ENCODE peak calls at places on chromosomes 1 and 21, in eight cellular contexts. N is OCI-LY7, U is colonic mucosa, M is endothelial cell of umbilical vein, Z is fibroblast of pulmonary artery, D is stomach, X is H1, T is fibroblast of lung. Q is an unnamed sample.

GRCh38 chr1:11169202-11169601 is 20.0 kb upstream of the ANGPTL7 start:
- DNase-seq in D (no peak), X (no peak), T (no peak), N (no peak), Z (no peak), U (no peak), M (no peak), Q (no peak)

GRCh38 chr1:97489834-97490233 is 431.0 kb downstream of the DPYD start:
- DNase-seq in T (peak), Z (peak), X (no peak), D (no peak), U (no peak), N (no peak), M (peak), Q (no peak)

GRCh38 chr1:92504751-92505692 is 18.3 kb upstream of the GFI1 start:
- DNase-seq in T (no peak), Z (no peak), N (no peak), M (no peak), D (no peak), X (no peak), U (no peak), Q (peak)

GRCh38 chr1:153339802-153340201 is 8.8 kb downstream of the PGLYRP4 start:
- DNase-seq in N (no peak), T (no peak), U (no peak), M (no peak), X (no peak), Z (no peak), D (no peak), Q (no peak)

GRCh38 chr1:10764296-10764798 is 32.1 kb downstream of the CASZ1 start:
- DNase-seq in N (no peak), Z (no peak), X (no peak), M (no peak), D (no peak), U (no peak), T (no peak), Q (no peak)

GRCh38 chr1:23837905-23838304 is 12.7 kb upstream of the HMGCL start:
- DNase-seq in X (no peak), D (no peak), Z (no peak), U (no peak), N (peak), M (no peak), T (no peak), Q (no peak)

GRCh38 chr1:8396083-8396911 is 78.4 kb downstream of the SLC45A1 start:
- DNase-seq in Z (peak), U (no peak), T (peak), D (no peak), X (no peak), N (no peak), M (peak), Q (no peak)

GRCh38 chr21:36887983-36888382 is 78.5 kb downstream of the HLCS start:
- DNase-seq in U (no peak), Z (no peak), D (no peak), N (no peak), X (no peak), M (no peak), T (peak), Q (no peak)

GRCh38 chr1:201537966-201538617 is 835 bp upstream of the NAV1 start:
- DNase-seq in M (peak), T (peak), X (no peak), U (no peak), D (no peak), Z (no peak), N (no peak), Q (no peak)

GRCh38 chr1:164630626-164631396 is 71.8 kb downstream of the PBX1 start:
- DNase-seq in D (no peak), M (no peak), U (no peak), X (no peak), T (peak), N (no peak), Z (no peak), Q (no peak)

GRCh38 chr1:41500781-41501518 is 16.5 kb upstream of the EDN2 start:
- DNase-seq in Z (no peak), M (no peak), D (no peak), X (no peak), N (no peak), T (peak), U (no peak), Q (no peak)

GRCh38 chr21:42859891-42860230 is 19.5 kb downstream of the WDR4 start:
- DNase-seq in U (no peak), X (no peak), M (no peak), D (no peak), T (no peak), N (no peak), Z (no peak), Q (no peak)

GRCh38 chr1:33032126-33032869 is 4.4 kb downstream of the AK2 start:
- DNase-seq in N (no peak), T (no peak), D (no peak), Z (no peak), X (no peak), U (no peak), M (no peak), Q (no peak)

GRCh38 chr1:202852163-202852904 is 36.6 kb downstream of the RABIF start:
- DNase-seq in U (peak), D (peak), M (peak), Z (peak), N (peak), T (peak), X (peak), Q (no peak)

GRCh38 chr1:39898648-39899603 is 2.8 kb downstream of the MYCL start:
- DNase-seq in D (peak), Z (peak), N (peak), X (no peak), U (peak), T (peak), M (peak), Q (peak)

GRCh38 chr1:42940851-42941639 is 17.6 kb downstream of the SLC2A1 start:
- DNase-seq in X (no peak), N (no peak), U (no peak), D (no peak), T (peak), Z (peak), M (peak), Q (no peak)

GRCh38 chr21:36661511-36662309 is 37.2 kb upstream of the SIM2 start:
- DNase-seq in X (no peak), M (peak), Z (peak), U (peak), N (no peak), D (peak), T (peak), Q (peak)

GRCh38 chr1:175376194-175376593 is 183.6 kb upstream of the KIAA0040 start:
- DNase-seq in T (no peak), U (no peak), Z (peak), N (peak), M (peak), D (no peak), X (no peak), Q (peak)

GRCh38 chr1:46535063-46535462 is 16.4 kb downstream of the KNCN start:
- DNase-seq in X (no peak), Z (no peak), D (peak), U (peak), N (peak), M (no peak), T (no peak), Q (peak)

GRCh38 chr1:92960395-92961130 is 699 bp downstream of the DIPK1A start:
- DNase-seq in D (peak), X (no peak), U (peak), Z (peak), T (peak), N (peak), M (peak), Q (peak)

GRCh38 chr1:231929311-231929710 is 302.7 kb downstream of the DISC1 start:
- DNase-seq in D (no peak), Z (peak), U (no peak), X (no peak), T (peak), N (no peak), M (peak), Q (no peak)

GRCh38 chr1:200929530-200930278 is 35.0 kb downstream of the INAVA start:
- DNase-seq in D (no peak), N (no peak), T (no peak), Z (no peak), U (peak), M (no peak), X (no peak), Q (no peak)

GRCh38 chr1:43036457-43036827 is 77.8 kb upstream of the SLC2A1 start:
- DNase-seq in U (no peak), M (no peak), D (no peak), N (no peak), Z (no peak), T (peak), X (no peak), Q (no peak)

GRCh38 chr1:233613252-233614172 is at the start of gene KCNK1:
- DNase-seq in Z (peak), T (peak), N (no peak), M (peak), U (peak), D (peak), X (peak), Q (no peak)

GRCh38 chr1:2031546-2032540 is 12.7 kb downstream of the GABRD start:
- DNase-seq in Z (no peak), M (no peak), U (no peak), T (no peak), D (no peak), X (no peak), N (no peak), Q (no peak)

GRCh38 chr1:53944469-53945182 is 873 bp downstream of the IFT25 start:
- DNase-seq in T (no peak), Z (peak), M (no peak), D (no peak), N (no peak), U (peak), X (no peak), Q (no peak)

GRCh38 chr1:53945183-53945432 is 391 bp downstream of the IFT25 start:
- DNase-seq in D (no peak), U (no peak), Z (no peak), X (no peak), T (no peak), M (no peak), N (no peak), Q (no peak)

GRCh38 chr1:53943490-53944043 is 1.9 kb downstream of the IFT25 start:
- DNase-seq in N (no peak), X (no peak), Z (no peak), M (no peak), U (no peak), D (no peak), T (no peak), Q (no peak)

GRCh38 chr1:53943090-53943489 is 2.4 kb downstream of the IFT25 start:
- DNase-seq in Z (no peak), X (no peak), D (no peak), U (no peak), T (no peak), N (no peak), M (no peak), Q (no peak)

DNA sequence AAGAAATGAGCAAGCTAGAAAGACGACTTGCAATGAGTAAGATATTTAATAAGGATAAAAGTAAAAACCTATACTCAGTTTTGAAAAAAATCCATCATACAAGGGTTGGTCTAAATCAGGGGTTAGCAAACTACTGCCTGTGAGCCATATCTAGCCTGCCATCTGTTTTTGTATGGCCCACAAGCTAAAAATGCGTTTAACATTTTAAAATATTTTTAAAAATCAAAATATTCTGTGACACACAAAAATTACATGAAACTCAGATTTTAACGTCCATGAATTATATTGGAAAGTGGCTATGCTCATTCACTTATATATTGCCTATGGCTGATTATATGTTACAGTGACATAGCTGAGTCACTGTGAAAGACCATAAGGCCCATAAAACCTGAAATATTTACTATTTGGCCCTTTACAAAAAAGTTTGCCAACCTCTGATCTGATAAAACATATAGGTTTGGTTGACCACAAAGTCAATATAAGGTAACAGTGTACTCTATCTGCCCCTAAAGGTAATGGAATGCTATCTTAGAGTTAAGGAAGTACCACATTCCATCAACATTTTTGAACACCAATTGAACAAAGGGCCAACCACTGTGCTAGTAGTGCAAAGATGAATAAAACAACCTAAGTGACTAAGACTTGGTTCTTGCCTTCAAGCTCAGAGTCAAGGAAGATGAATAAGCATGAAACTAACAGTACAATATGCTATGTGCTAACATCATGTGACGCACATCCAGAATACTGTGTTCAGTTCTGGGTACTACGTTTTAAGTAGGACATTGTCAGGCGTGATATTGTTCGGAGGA is 3.1 kb downstream of the IFT25 start:
- DNase-seq in U (no peak), D (no peak), N (no peak), X (no peak), M (no peak), T (no peak), Z (no peak), Q (peak)
- H3K4me3 ChIP-seq in U (no peak), D (no peak), N (no peak), X (no peak), M (no peak), T (no peak), Z (no peak), Q (no peak)

GRCh38 chr21:27569831-27570230 is 602.9 kb upstream of the ADAMTS5 start:
- DNase-seq in N (no peak), T (no peak), U (no peak), X (no peak), Z (peak), D (no peak), M (peak), Q (no peak)

GRCh38 chr21:27572681-27573080 is 605.8 kb upstream of the ADAMTS5 start:
- DNase-seq in D (no peak), T (peak), M (no peak), U (no peak), N (no peak), X (no peak), Z (peak), Q (no peak)

GRCh38 chr21:27571706-27572105 is 604.8 kb upstream of the ADAMTS5 start:
- DNase-seq in X (no peak), T (peak), D (no peak), Z (peak), M (no peak), U (no peak), N (no peak), Q (no peak)

GRCh38 chr21:27569091-27569490 is 602.2 kb upstream of the ADAMTS5 start:
- DNase-seq in T (peak), M (no peak), N (no peak), D (no peak), X (no peak), U (no peak), Z (no peak), Q (no peak)

GRCh38 chr21:27570306-27570868 is 603.5 kb upstream of the ADAMTS5 start:
- DNase-seq in T (peak), Z (peak), M (peak), X (no peak), U (no peak), N (no peak), D (peak), Q (no peak)
- TF ChIP-seq CTCF in T (no peak), Z (no peak), M (no peak), X (no peak), U (no peak), N (no peak), D (no peak), Q (no peak)

DNA sequence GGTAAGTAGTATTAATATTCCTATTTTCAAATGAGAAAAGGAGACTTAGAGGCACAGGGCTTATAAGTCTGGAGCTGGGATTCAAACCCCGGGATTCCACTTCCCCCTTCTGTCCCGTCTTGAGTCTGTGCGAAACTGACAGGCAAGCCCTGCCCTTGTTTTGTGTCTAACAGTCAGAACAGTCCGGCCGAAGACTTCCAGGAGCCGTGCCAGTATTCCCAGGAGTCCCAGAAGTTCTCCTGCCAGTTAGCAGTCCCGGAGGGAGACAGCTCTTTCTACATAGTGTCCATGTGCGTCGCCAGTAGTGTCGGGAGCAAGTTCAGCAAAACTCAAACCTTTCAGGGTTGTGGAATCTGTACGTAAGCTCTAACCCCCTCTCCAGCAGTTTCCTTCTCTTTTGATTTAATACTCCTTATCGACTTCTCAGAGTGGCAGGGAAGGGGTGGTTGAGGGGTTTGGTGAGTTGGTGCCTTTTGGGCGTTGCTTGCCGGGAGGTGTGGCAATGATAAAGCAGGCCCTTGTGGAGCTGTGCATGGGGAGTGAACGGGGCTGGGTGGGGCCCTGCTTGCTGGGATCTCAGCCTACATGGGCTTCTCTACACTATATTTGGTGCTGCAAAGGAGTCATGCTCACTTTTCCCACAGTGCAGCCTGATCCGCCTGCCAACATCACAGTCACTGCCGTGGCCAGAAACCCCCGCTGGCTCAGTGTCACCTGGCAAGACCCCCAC is 29.4 kb downstream of the IL6R start:
- DNase-seq in U (peak), D (peak), M (no peak), N (no peak), T (peak), Z (peak), X (no peak), Q (no peak)
- H3K4me3 ChIP-seq in U (no peak), D (peak), M (no peak), N (no peak), T (peak), Z (no peak), X (no peak), Q (no peak)

GRCh38 chr1:236388332-236388731 is 5.8 kb upstream of the EDARADD start:
- DNase-seq in T (no peak), N (no peak), X (no peak), U (no peak), D (no peak), M (no peak), Z (no peak), Q (no peak)
- TF ChIP-seq CTCF in T (no peak), N (no peak), X (no peak), U (no peak), D (no peak), M (no peak), Z (no peak), Q (no peak)

GRCh38 chr1:83761977-83762376 is 237.0 kb downstream of the TTLL7 start:
- DNase-seq in U (no peak), T (no peak), M (no peak), D (no peak), Z (no peak), N (peak), X (no peak), Q (no peak)
- H3K4me3 ChIP-seq in U (no peak), T (no peak), M (no peak), D (no peak), Z (no peak), N (peak), X (no peak), Q (no peak)

DNA sequence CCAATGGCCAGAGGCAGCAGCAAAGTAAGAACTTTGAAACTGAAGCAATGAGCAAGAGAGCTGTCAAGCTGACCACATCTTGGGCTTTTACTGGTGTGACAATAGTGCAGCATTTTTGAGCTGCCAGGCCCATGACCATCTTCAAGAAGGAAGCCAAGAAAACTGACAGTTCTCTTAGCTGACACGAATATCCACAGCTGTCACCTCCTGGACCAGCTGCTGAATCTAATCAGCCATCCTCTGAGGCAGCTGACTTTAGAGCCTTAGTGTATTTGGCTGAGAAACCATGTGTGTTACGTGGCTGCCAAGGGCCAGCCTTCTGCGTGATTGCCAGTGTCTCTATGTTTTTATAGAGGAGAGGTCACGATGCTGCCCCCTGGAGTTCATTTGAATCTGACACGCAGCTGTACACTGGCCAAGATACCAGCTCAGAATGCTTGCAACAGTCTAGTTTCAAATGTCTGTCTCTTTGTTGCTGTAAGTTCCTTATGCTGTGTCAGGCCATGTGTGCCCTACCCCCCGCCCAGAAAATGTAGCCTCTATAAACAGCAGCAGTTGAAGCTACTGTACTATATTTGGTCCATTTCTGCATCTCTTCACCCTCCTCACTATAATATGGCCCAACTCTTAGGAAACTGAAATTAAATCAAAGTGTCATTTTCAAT is 39.7 kb downstream of the PALMD start:
- DNase-seq in U (peak), D (peak), N (peak), X (peak), Z (peak), M (peak), T (peak), Q (peak)
- TF ChIP-seq CTCF in U (peak), D (no peak), N (peak), X (peak), Z (peak), M (peak), T (peak), Q (peak)

GRCh38 chr1:156493749-156494148 is 6.8 kb downstream of the MEF2D start:
- DNase-seq in X (no peak), N (peak), U (no peak), D (no peak), M (no peak), T (no peak), Z (no peak), Q (no peak)

GRCh38 chr1:156496211-156496761 is 4.3 kb downstream of the MEF2D start:
- DNase-seq in T (no peak), X (no peak), N (peak), U (peak), Z (no peak), D (no peak), M (no peak), Q (no peak)

GRCh38 chr1:156494309-156494895 is 6.2 kb downstream of the MEF2D start:
- DNase-seq in U (no peak), N (peak), T (no peak), M (no peak), Z (no peak), D (no peak), X (no peak), Q (no peak)

GRCh38 chr1:156497078-156497742 is 3.4 kb downstream of the MEF2D start:
- DNase-seq in M (no peak), N (peak), Z (no peak), X (no peak), U (peak), T (no peak), D (no peak), Q (no peak)

GRCh38 chr1:156495401-156496140 is 5.0 kb downstream of the MEF2D start:
- DNase-seq in D (peak), N (peak), M (no peak), U (peak), T (no peak), Z (no peak), X (no peak), Q (no peak)
- H3K4me3 ChIP-seq in D (peak), N (peak), M (no peak), U (no peak), T (no peak), Z (no peak), X (no peak), Q (no peak)